ENCODE peak calls at places on chromosomes 5 and 9, in four cellular contexts. K, S, E and H are unnamed samples.

GRCh38 chr5:24621809-24622208 is 23.0 kb downstream of the CDH10 start:
- DNase-seq in E (no peak), S (no peak), K (no peak), H (no peak)

GRCh38 chr5:132138260-132138659 is 64.7 kb downstream of the CSF2 start:
- DNase-seq in K (no peak), E (no peak), S (no peak), H (no peak)

GRCh38 chr5:150672237-150672883 is 11.3 kb downstream of the MYOZ3 start:
- DNase-seq in E (no peak), S (peak; percentile 88), K (no peak), H (no peak)

GRCh38 chr5:74017112-74017511 is 391.1 kb downstream of the ARHGEF28 start:
- DNase-seq in S (no peak), E (no peak), K (no peak), H (no peak)

GRCh38 chr9:34971146-34971811 is 13.2 kb downstream of the PHF24 start:
- DNase-seq in S (no peak), E (no peak), K (no peak), H (no peak)

GRCh38 chr9:129696803-129697110 is 31.3 kb downstream of the PRRX2 start:
- DNase-seq in S (no peak), E (no peak), K (no peak), H (no peak)

GRCh38 chr5:10563132-10563939 is 534 bp upstream of the ANKRD33B start:
- DNase-seq in S (peak; percentile 94), K (peak; percentile 48), E (peak; percentile 11), H (peak; percentile 51)

GRCh38 chr5:18281947-18282557 is 647.8 kb downstream of the TAF11L14 start:
- DNase-seq in E (no peak), S (peak; percentile 57), K (peak; percentile 67), H (peak; percentile 54)

GRCh38 chr5:145931718-145932117 is 4.7 kb upstream of the SH3RF2 start:
- DNase-seq in S (peak; percentile 60), K (no peak), E (no peak), H (no peak)

GRCh38 chr5:41335596-41335995 is 122.3 kb upstream of the C6 start:
- DNase-seq in E (no peak), K (no peak), S (no peak), H (no peak)

GRCh38 chr5:148739023-148739422 is 84.7 kb upstream of the HTR4 start:
- DNase-seq in K (no peak), S (no peak), E (no peak), H (no peak)

GRCh38 chr9:134226221-134226930 is 62.0 kb upstream of the RNU6ATAC start:
- DNase-seq in E (no peak), S (peak; percentile 94), K (peak; percentile 25), H (no peak)

GRCh38 chr5:175457466-175457865 is 13.5 kb upstream of the DRD1 start:
- DNase-seq in K (no peak), E (no peak), S (no peak), H (no peak)

GRCh38 chr9:19122490-19123042 is 4.7 kb downstream of the PLIN2 start:
- DNase-seq in K (no peak), E (no peak), S (no peak), H (no peak)

GRCh38 chr9:113482341-113482740 is 18.8 kb downstream of the RGS3 start:
- DNase-seq in S (no peak), K (no peak), E (no peak), H (peak; percentile 15)

GRCh38 chr5:52995095-52995494 is 5.9 kb downstream of the ITGA2 start:
- DNase-seq in S (no peak), K (no peak), E (no peak), H (no peak)

GRCh38 chr9:91117959-91118651 is 243.6 kb downstream of the AUH start:
- DNase-seq in K (no peak), E (no peak), S (peak; percentile 94), H (no peak)

GRCh38 chr5:142319560-142320426 is 5.0 kb downstream of the SPRY4 start:
- DNase-seq in E (no peak), K (no peak), S (no peak), H (no peak)

GRCh38 chr5:11062379-11062778 is 301.3 kb upstream of the DAP start:
- DNase-seq in E (no peak), K (no peak), S (no peak), H (no peak)